ENCODE peak calls at places on chromosomes 6 and 20, in eight cellular contexts. One of them, this sample, is unnamed.

GRCh38 chr20:63911171-63911570 is 16.2 kb downstream of the DNAJC5 start:
- DNase-seq in CD4-positive, alpha-beta T cell: no peak
- DNase-seq in T-helper 2 cell: no peak
- DNase-seq in EL: no peak
- DNase-seq in psoas muscle: peak
- DNase-seq in T-cell: no peak
- DNase-seq in AG20443: peak
- DNase-seq in stimulated activated CD8-positive, alpha-beta memory T cell treated with anti-CD3 and anti-CD28 coated beads, Interleukin-12 subunit alpha, Interleukin-12 subunit beta, amount 100 ng/mL, for 1 hour: no peak
- DNase-seq in this sample: no peak

GRCh38 chr20:44566811-44567210 is 15.6 kb upstream of the PKIG start:
- DNase-seq in CD4-positive, alpha-beta T cell: no peak
- DNase-seq in T-helper 2 cell: no peak
- DNase-seq in EL: no peak
- DNase-seq in psoas muscle: no peak
- DNase-seq in T-cell: no peak
- DNase-seq in AG20443: no peak
- DNase-seq in stimulated activated CD8-positive, alpha-beta memory T cell treated with anti-CD3 and anti-CD28 coated beads, Interleukin-12 subunit alpha, Interleukin-12 subunit beta, amount 100 ng/mL, for 1 hour: no peak
- DNase-seq in this sample: no peak

GRCh38 chr6:25014806-25015560 is 79.2 kb upstream of the RIPOR2 start:
- DNase-seq in CD4-positive, alpha-beta T cell: no peak
- DNase-seq in T-helper 2 cell: no peak
- DNase-seq in EL: peak
- DNase-seq in psoas muscle: no peak
- DNase-seq in T-cell: peak
- DNase-seq in AG20443: peak
- DNase-seq in stimulated activated CD8-positive, alpha-beta memory T cell treated with anti-CD3 and anti-CD28 coated beads, Interleukin-12 subunit alpha, Interleukin-12 subunit beta, amount 100 ng/mL, for 1 hour: no peak
- DNase-seq in this sample: peak

GRCh38 chr20:14634666-14635065 is 297.3 kb upstream of the FLRT3 start:
- DNase-seq in CD4-positive, alpha-beta T cell: no peak
- DNase-seq in T-helper 2 cell: no peak
- DNase-seq in EL: peak
- DNase-seq in psoas muscle: no peak
- DNase-seq in T-cell: no peak
- DNase-seq in AG20443: no peak
- DNase-seq in stimulated activated CD8-positive, alpha-beta memory T cell treated with anti-CD3 and anti-CD28 coated beads, Interleukin-12 subunit alpha, Interleukin-12 subunit beta, amount 100 ng/mL, for 1 hour: no peak
- DNase-seq in this sample: no peak

GRCh38 chr6:56432194-56432593 is 184.8 kb upstream of the COL21A1 start:
- DNase-seq in CD4-positive, alpha-beta T cell: no peak
- DNase-seq in T-helper 2 cell: no peak
- DNase-seq in EL: no peak
- DNase-seq in psoas muscle: no peak
- DNase-seq in T-cell: no peak
- DNase-seq in AG20443: no peak
- DNase-seq in stimulated activated CD8-positive, alpha-beta memory T cell treated with anti-CD3 and anti-CD28 coated beads, Interleukin-12 subunit alpha, Interleukin-12 subunit beta, amount 100 ng/mL, for 1 hour: no peak
- DNase-seq in this sample: no peak

GRCh38 chr20:59577809-59578601 is 26.3 kb upstream of the PHACTR3 start:
- DNase-seq in CD4-positive, alpha-beta T cell: no peak
- DNase-seq in T-helper 2 cell: no peak
- DNase-seq in EL: no peak
- DNase-seq in psoas muscle: no peak
- DNase-seq in T-cell: no peak
- DNase-seq in AG20443: no peak
- DNase-seq in stimulated activated CD8-positive, alpha-beta memory T cell treated with anti-CD3 and anti-CD28 coated beads, Interleukin-12 subunit alpha, Interleukin-12 subunit beta, amount 100 ng/mL, for 1 hour: no peak
- DNase-seq in this sample: no peak

GRCh38 chr20:51830538-51830937 is 28.2 kb upstream of the SALL4 start:
- DNase-seq in CD4-positive, alpha-beta T cell: no peak
- DNase-seq in T-helper 2 cell: no peak
- DNase-seq in EL: no peak
- DNase-seq in psoas muscle: no peak
- DNase-seq in T-cell: no peak
- DNase-seq in AG20443: no peak
- DNase-seq in stimulated activated CD8-positive, alpha-beta memory T cell treated with anti-CD3 and anti-CD28 coated beads, Interleukin-12 subunit alpha, Interleukin-12 subunit beta, amount 100 ng/mL, for 1 hour: no peak
- DNase-seq in this sample: no peak

GRCh38 chr6:20200761-20201160 is 11.5 kb downstream of the MBOAT1 start:
- DNase-seq in CD4-positive, alpha-beta T cell: no peak
- DNase-seq in T-helper 2 cell: no peak
- DNase-seq in EL: no peak
- DNase-seq in psoas muscle: no peak
- DNase-seq in T-cell: no peak
- DNase-seq in AG20443: no peak
- DNase-seq in stimulated activated CD8-positive, alpha-beta memory T cell treated with anti-CD3 and anti-CD28 coated beads, Interleukin-12 subunit alpha, Interleukin-12 subunit beta, amount 100 ng/mL, for 1 hour: no peak
- DNase-seq in this sample: no peak

GRCh38 chr20:37071481-37071911 is 24.3 kb downstream of the RBL1 start:
- DNase-seq in CD4-positive, alpha-beta T cell: no peak
- DNase-seq in T-helper 2 cell: no peak
- DNase-seq in EL: peak
- DNase-seq in psoas muscle: no peak
- DNase-seq in T-cell: no peak
- DNase-seq in AG20443: peak
- DNase-seq in stimulated activated CD8-positive, alpha-beta memory T cell treated with anti-CD3 and anti-CD28 coated beads, Interleukin-12 subunit alpha, Interleukin-12 subunit beta, amount 100 ng/mL, for 1 hour: peak
- DNase-seq in this sample: no peak

GRCh38 chr20:63942250-63943006 is 13.8 kb downstream of the UCKL1 start:
- DNase-seq in CD4-positive, alpha-beta T cell: peak
- DNase-seq in T-helper 2 cell: peak
- DNase-seq in EL: no peak
- DNase-seq in psoas muscle: peak
- DNase-seq in T-cell: no peak
- DNase-seq in AG20443: no peak
- DNase-seq in stimulated activated CD8-positive, alpha-beta memory T cell treated with anti-CD3 and anti-CD28 coated beads, Interleukin-12 subunit alpha, Interleukin-12 subunit beta, amount 100 ng/mL, for 1 hour: no peak
- DNase-seq in this sample: no peak

This sample was measured in hepatocyte.